ENCODE peak calls at places on chromosomes 7 and 10, in ten cellular contexts. N is retina, E is MCF 10A, H is fibroblast of the aortic adventitia, T is fibroblast of pulmonary artery, W is left ventricle myocardium superior, J is NCI-H1436, X is A172, Z is anterior cingulate cortex, L is endothelial cell. C is an unnamed sample.

GRCh38 chr7:139035588-139036353 is at the start of gene ZC3HAV1L:
- DNase-seq in W (peak; percentile 82), Z (peak; percentile 30), T (peak; percentile 69), L (peak; percentile 66), E (peak; percentile 62), N (peak; percentile 94), X (no peak), H (peak; percentile 56), J (peak; percentile 62), C (peak; percentile 69)

GRCh38 chr10:65900271-65900670 is 1025.6 kb upstream of the LRRTM3 start:
- DNase-seq in T (no peak), Z (no peak), H (no peak), X (no peak), J (no peak), E (no peak), W (no peak), N (no peak), L (no peak), C (no peak)

GRCh38 chr7:130095812-130096211 is 25.5 kb downstream of the KLHDC10 start:
- DNase-seq in J (no peak), Z (no peak), X (no peak), T (no peak), W (no peak), N (no peak), E (peak; percentile 42), H (no peak), L (no peak), C (no peak)

GRCh38 chr7:102412548-102412947 is 16.4 kb downstream of the PRKRIP1 start:
- DNase-seq in N (peak; percentile 36), T (peak; percentile 39), Z (peak; percentile 35), W (peak; percentile 66), J (no peak), X (no peak), H (peak; percentile 35), E (peak; percentile 40), L (no peak), C (no peak)

GRCh38 chr7:142562688-142563087 is 186.6 kb upstream of the PRSS1 start:
- DNase-seq in W (no peak), E (no peak), Z (no peak), J (no peak), X (no peak), L (no peak), H (no peak), T (no peak), N (no peak), C (no peak)

GRCh38 chr7:55325371-55325792 is 39.8 kb upstream of the LANCL2 start:
- DNase-seq in H (peak; percentile 97), L (no peak), E (peak; percentile 63), Z (no peak), T (peak; percentile 89), X (peak; percentile 94), W (peak; percentile 79), N (no peak), J (no peak), C (no peak)

GRCh38 chr10:30493609-30494530 is 59.9 kb downstream of the MAP3K8 start:
- DNase-seq in Z (no peak), T (peak; percentile 44), W (peak; percentile 48), L (no peak), H (peak; percentile 48), J (no peak), X (peak; percentile 29), N (no peak), E (peak; percentile 43), C (no peak)

GRCh38 chr7:54201501-54201900 is 340.7 kb upstream of the VSTM2A start:
- DNase-seq in N (no peak), Z (no peak), T (no peak), W (no peak), X (no peak), L (no peak), E (no peak), H (no peak), J (no peak), C (no peak)

GRCh38 chr10:13871698-13872280 is 285.0 kb downstream of the PRPF18 start:
- DNase-seq in H (no peak), Z (no peak), W (no peak), T (no peak), J (no peak), N (no peak), E (no peak), L (no peak), X (no peak), C (no peak)

GRCh38 chr10:35005868-35006267 is 84.3 kb downstream of the CUL2 start:
- DNase-seq in L (no peak), H (peak; percentile 98), Z (no peak), X (peak; percentile 99), J (no peak), W (no peak), E (peak; percentile 98), T (peak; percentile 99), N (no peak), C (no peak)

GRCh38 chr10:127020260-127020659 is 115.0 kb downstream of the DOCK1 start:
- DNase-seq in Z (no peak), N (no peak), E (no peak), J (no peak), H (no peak), L (no peak), X (no peak), T (no peak), W (no peak), C (no peak)

GRCh38 chr10:1183033-1183396 is 126.8 kb downstream of the WDR37 start:
- DNase-seq in H (no peak), T (no peak), N (no peak), J (no peak), X (no peak), W (no peak), L (no peak), Z (no peak), E (no peak), C (no peak)

C was measured in NCI-H1092.